ENCODE peak calls at places on chromosomes 1 and 21, in six cellular contexts. K, V, G, E, B and T are unnamed samples.

GRCh38 chr1:207427832-207428231 is 26.3 kb upstream of the CR2 start:
- DNase-seq in K (no peak), V (no peak), G (no peak), E (no peak), B (no peak), T (no peak)

GRCh38 chr1:33886452-33886851 is 22.6 kb downstream of the HMGB4 start:
- DNase-seq in K (no peak), V (no peak), G (no peak), E (no peak), B (no peak), T (no peak)

GRCh38 chr1:2110738-2111673 is 60.8 kb downstream of the PRKCZ start:
- DNase-seq in K (no peak), V (no peak), G (no peak), E (no peak), B (no peak), T (no peak)

GRCh38 chr1:167221804-167222610 is 1.3 kb downstream of the POU2F1 start:
- DNase-seq in K (peak), V (peak), G (peak), E (peak), B (peak), T (peak)

GRCh38 chr21:39502631-39503030 is 50.9 kb downstream of the SH3BGR start:
- DNase-seq in K (no peak), V (no peak), G (no peak), E (no peak), B (no peak), T (no peak)

GRCh38 chr1:46526013-46526688 is 25.3 kb downstream of the KNCN start:
- DNase-seq in K (no peak), V (no peak), G (no peak), E (no peak), B (no peak), T (no peak)

GRCh38 chr1:208029381-208030319 is 118.7 kb upstream of the CD34 start:
- DNase-seq in K (no peak), V (no peak), G (no peak), E (no peak), B (no peak), T (no peak)

GRCh38 chr1:2127181-2128145 is 67.1 kb downstream of the FAAP20 start:
- DNase-seq in K (no peak), V (no peak), G (no peak), E (no peak), B (no peak), T (no peak)

GRCh38 chr1:227742738-227743715 is 7.8 kb downstream of the SNAP47 start:
- DNase-seq in K (no peak), V (no peak), G (peak), E (no peak), B (no peak), T (no peak)

GRCh38 chr1:234919061-234919755 is 209.4 kb downstream of the TOMM20 start:
- DNase-seq in K (no peak), V (no peak), G (peak), E (no peak), B (peak), T (no peak)

GRCh38 chr1:106846656-106847055 is 209.8 kb upstream of the PRMT6 start:
- DNase-seq in K (no peak), V (no peak), G (no peak), E (no peak), B (no peak), T (no peak)

GRCh38 chr1:88022507-88022906 is 661.6 kb upstream of the PKN2 start:
- DNase-seq in K (no peak), V (no peak), G (no peak), E (no peak), B (no peak), T (no peak)

GRCh38 chr1:32939655-32940371 is 24.8 kb downstream of the RNF19B start:
- DNase-seq in K (peak), V (no peak), G (no peak), E (peak), B (peak), T (peak)

GRCh38 chr1:64038965-64039926 is 164.2 kb upstream of the UBE2U start:
- DNase-seq in K (peak), V (peak), G (no peak), E (peak), B (no peak), T (peak)

GRCh38 chr1:245051349-245052221 is 103.2 kb upstream of the KIF26B start:
- DNase-seq in K (peak), V (no peak), G (no peak), E (peak), B (no peak), T (peak)

GRCh38 chr1:8003431-8004112 is 22.5 kb downstream of the ERRFI1 start:
- DNase-seq in K (no peak), V (no peak), G (no peak), E (peak), B (no peak), T (peak)

GRCh38 chr1:11653616-11654570 is at the start of gene FBXO2:
- DNase-seq in K (no peak), V (no peak), G (peak), E (peak), B (peak), T (peak)

GRCh38 chr1:22870201-22870871 is 102.3 kb downstream of the LACTBL1 start:
- DNase-seq in K (peak), V (no peak), G (no peak), E (peak), B (no peak), T (no peak)

GRCh38 chr1:110602466-110602865 is 3.7 kb downstream of the KCNA2 start:
- DNase-seq in K (no peak), V (no peak), G (no peak), E (no peak), B (no peak), T (no peak)

GRCh38 chr1:208538078-208538477 is 293.9 kb upstream of the PLXNA2 start:
- DNase-seq in K (peak), V (no peak), G (no peak), E (no peak), B (no peak), T (no peak)

GRCh38 chr1:2985121-2985561 is 36.1 kb upstream of the ACTRT2 start:
- DNase-seq in K (no peak), V (no peak), G (peak), E (no peak), B (peak), T (no peak)

GRCh38 chr21:40445349-40445921 is 401.5 kb downstream of the DSCAM start:
- DNase-seq in K (no peak), V (no peak), G (no peak), E (no peak), B (no peak), T (peak)

GRCh38 chr1:205301220-205301821 is 20.2 kb downstream of the NUAK2 start:
- DNase-seq in K (peak), V (peak), G (peak), E (peak), B (peak), T (peak)

GRCh38 chr1:219990782-219991510 is 55.4 kb downstream of the EPRS1 start:
- DNase-seq in K (no peak), V (peak), G (no peak), E (peak), B (no peak), T (peak)

GRCh38 chr1:17185485-17185860 is 19.5 kb upstream of the PADI1 start:
- DNase-seq in K (no peak), V (no peak), G (no peak), E (no peak), B (no peak), T (no peak)

GRCh38 chr1:8473892-8474300 is 156.0 kb downstream of the SLC45A1 start:
- DNase-seq in K (no peak), V (no peak), G (no peak), E (no peak), B (no peak), T (no peak)

GRCh38 chr1:35430762-35431161 is 126.4 kb downstream of the KIAA0319L start:
- DNase-seq in K (no peak), V (no peak), G (no peak), E (no peak), B (no peak), T (no peak)

DNA sequence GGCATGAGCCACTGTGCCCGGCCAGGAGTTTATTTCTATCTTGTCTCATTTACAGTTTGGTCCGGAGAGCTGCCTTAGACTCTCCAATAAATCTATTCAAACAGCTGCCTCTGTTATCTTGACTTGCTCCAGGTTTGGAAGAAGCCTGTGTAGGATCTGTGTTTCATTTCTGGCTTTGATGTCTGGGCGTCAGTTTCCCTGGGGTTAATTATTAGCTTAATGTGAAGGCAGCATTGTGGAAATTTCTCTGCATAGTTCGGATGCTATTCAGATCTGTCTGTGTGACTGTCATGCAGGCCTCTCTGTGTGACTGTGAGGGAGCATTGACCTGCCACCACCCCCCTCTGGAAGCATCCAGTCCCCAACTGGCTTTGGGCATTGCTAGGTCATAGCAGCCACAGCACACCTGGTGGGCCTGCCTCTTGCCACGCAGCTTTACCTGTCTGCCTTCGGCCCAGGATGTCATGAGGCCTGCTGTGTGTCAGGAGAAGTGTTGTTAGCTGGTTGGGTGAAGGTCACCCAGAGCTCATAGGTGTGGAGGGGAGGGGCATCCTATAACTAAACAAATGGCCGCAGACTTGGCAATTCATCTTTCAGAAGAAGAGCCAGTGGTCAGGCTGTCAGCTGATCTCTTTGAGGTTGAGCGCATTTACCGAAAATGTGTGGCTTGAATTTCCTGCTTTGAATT is 9.8 kb downstream of the IFNGR2 start:
- DNase-seq in K (no peak), V (no peak), G (no peak), E (no peak), B (peak), T (no peak)
- H3K4me3 ChIP-seq in K (no peak), V (no peak), G (no peak), E (no peak), B (peak), T (no peak)

GRCh38 chr1:186681136-186681535 is 913 bp upstream of the PTGS2 start:
- DNase-seq in K (no peak), V (no peak), G (no peak), E (no peak), B (no peak), T (no peak)
- H3K4me3 ChIP-seq in K (no peak), V (peak), G (peak), E (peak), B (peak), T (peak)

DNA sequence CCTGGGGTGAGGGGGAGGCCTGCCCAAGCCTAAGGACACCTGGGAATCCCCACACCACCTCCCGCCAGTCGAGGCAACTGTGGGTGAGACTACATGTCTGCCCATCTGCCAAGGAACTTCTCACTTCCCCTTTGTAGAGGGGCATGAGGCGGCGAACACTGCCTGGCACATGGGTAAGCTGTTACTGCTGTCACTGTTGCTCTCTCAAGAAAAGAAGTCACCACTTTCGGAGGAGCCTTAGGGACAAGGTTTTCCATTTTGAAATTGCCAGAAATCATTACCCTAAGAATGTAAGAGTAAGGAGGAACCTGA is 23.4 kb downstream of the SLC2A1 start:
- DNase-seq in K (no peak), V (no peak), G (peak), E (no peak), B (peak), T (peak)
- H3K4me3 ChIP-seq in K (no peak), V (no peak), G (no peak), E (no peak), B (no peak), T (no peak)

GRCh38 chr1:37998089-37998808 is 7.1 kb downstream of the FHL3 start:
- DNase-seq in K (no peak), V (no peak), G (no peak), E (no peak), B (no peak), T (no peak)

GRCh38 chr1:37998913-37999433 is 6.3 kb downstream of the FHL3 start:
- DNase-seq in K (no peak), V (no peak), G (no peak), E (no peak), B (no peak), T (no peak)

GRCh38 chr1:38000233-38000528 is 5.1 kb downstream of the FHL3 start:
- DNase-seq in K (no peak), V (no peak), G (no peak), E (no peak), B (no peak), T (no peak)

GRCh38 chr1:37999434-38000232 is 5.7 kb downstream of the FHL3 start:
- DNase-seq in K (peak), V (no peak), G (peak), E (peak), B (no peak), T (no peak)

DNA sequence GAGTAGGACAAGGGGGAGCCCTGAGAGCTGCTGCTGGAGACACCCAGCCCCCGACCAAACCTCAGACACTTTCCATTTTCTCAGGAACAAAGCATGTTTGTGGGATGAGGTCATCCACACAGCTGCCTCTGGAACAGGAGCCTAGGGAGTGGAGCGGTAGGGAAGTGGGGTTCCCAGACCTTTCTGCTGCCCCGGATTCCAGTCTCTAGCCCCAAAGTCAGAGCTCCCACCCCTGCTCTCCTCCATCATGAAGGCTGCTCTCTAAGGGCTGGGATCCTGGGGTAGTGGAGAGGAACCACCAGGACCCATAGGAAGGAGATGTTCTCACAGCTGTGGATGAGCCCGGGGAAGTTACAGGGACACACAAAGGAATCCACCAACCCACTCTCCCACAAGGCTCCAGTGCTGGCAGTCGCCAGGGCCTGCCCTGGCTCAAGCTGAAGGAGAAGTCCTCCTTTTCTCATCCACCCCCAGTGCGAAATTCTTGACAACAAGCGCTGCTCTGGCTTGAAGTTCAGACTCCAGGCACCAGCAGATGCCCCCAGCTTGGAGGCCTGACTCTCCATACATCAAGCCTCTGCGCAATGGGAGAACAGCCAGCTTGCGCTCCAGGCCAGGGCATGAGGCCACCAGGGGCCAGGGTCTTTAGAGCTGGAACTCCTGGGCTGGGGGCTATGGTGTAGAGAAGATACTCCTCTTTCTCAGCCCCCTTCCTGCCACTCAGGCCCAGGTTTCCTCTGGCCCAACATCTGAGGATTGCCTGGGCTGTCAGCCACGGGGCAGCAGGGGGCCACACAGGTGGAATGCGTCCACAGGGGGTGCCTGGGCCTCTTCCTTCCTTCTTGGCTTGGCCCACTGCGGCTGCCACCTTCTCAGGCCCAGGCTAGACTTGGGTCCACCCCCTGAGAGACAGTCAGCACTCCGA is 4.5 kb downstream of the FHL3 start:
- DNase-seq in K (no peak), V (peak), G (no peak), E (peak), B (no peak), T (peak)
- H3K4me3 ChIP-seq in K (no peak), V (peak), G (no peak), E (no peak), B (no peak), T (no peak)

GRCh38 chr1:231418101-231418740 is 3.9 kb downstream of the EGLN1 start:
- DNase-seq in K (no peak), V (no peak), G (no peak), E (no peak), B (no peak), T (no peak)
- H3K4me3 ChIP-seq in K (no peak), V (peak), G (peak), E (no peak), B (peak), T (peak)

GRCh38 chr1:192994141-192994540 is 65.0 kb downstream of the UCHL5 start:
- DNase-seq in K (no peak), V (no peak), G (no peak), E (no peak), B (no peak), T (no peak)
- H3K4me3 ChIP-seq in K (no peak), V (no peak), G (no peak), E (no peak), B (no peak), T (no peak)

GRCh38 chr1:10530281-10530740 is 55.6 kb downstream of the PEX14 start:
- DNase-seq in K (peak), V (no peak), G (peak), E (peak), B (peak), T (peak)
- H3K4me3 ChIP-seq in K (no peak), V (no peak), G (no peak), E (peak), B (no peak), T (no peak)